ENCODE peak calls at places on chromosomes 16 and 17, in nine cellular contexts. Z is iPS-NIHi11; V is T-cell; T is NCI-H510A; H is NCI-H1092; N is upper lobe of right lung; E is stimulated activated CD4-positive, alpha-beta T cell treated with anti-CD3 and anti-CD28 coated beads, Interleukin-4, amount 100 ng/mL, for 48 hours; F is aorta; C is activated T-helper 1 cell treated with Interleukin-2 at 50 U/mL for 16 hours. M is an unnamed sample.

GRCh38 chr16:66878067-66878466 is 2.2 kb upstream of the PDP2 start:
- DNase-seq in Z (no peak), V (no peak), T (no peak), H (no peak), N (no peak), E (peak; percentile 74), F (no peak), C (no peak), M (no peak)

GRCh38 chr17:74245818-74246204 is 28.2 kb upstream of the DNAI2 start:
- DNase-seq in Z (no peak), V (no peak), T (no peak), H (no peak), N (no peak), E (no peak), F (peak; percentile 68), C (no peak), M (no peak)

GRCh38 chr16:84913315-84913714 is 93.5 kb downstream of the CRISPLD2 start:
- DNase-seq in Z (no peak), V (no peak), T (peak; percentile 30), H (peak; percentile 24), N (no peak), E (no peak), F (peak; percentile 26), C (no peak), M (no peak)

GRCh38 chr17:32445075-32445427 is 741 bp downstream of the PSMD11 start:
- DNase-seq in Z (peak; percentile 34), V (no peak), T (no peak), H (no peak), N (no peak), E (peak; percentile 19), F (peak; percentile 50), C (no peak), M (no peak)

GRCh38 chr17:73255671-73256181 is 6.0 kb downstream of the CPSF4L start:
- DNase-seq in Z (peak; percentile 87), V (peak; percentile 37), T (peak; percentile 35), H (peak; percentile 25), N (no peak), E (peak; percentile 38), F (no peak), C (peak; percentile 27), M (peak; percentile 56)

GRCh38 chr17:30854146-30854545 is 22.4 kb downstream of the ATAD5 start:
- DNase-seq in Z (no peak), V (no peak), T (no peak), H (no peak), N (no peak), E (no peak), F (no peak), C (no peak), M (no peak)

GRCh38 chr16:69112285-69113129 is 7.1 kb downstream of the HAS3 start:
- DNase-seq in Z (peak; percentile 90), V (peak; percentile 32), T (no peak), H (no peak), N (peak; percentile 82), E (peak; percentile 51), F (peak; percentile 69), C (no peak), M (peak; percentile 51)

GRCh38 chr16:68445458-68445857 is 2.9 kb downstream of the SMPD3 start:
- DNase-seq in Z (peak; percentile 66), V (no peak), T (peak; percentile 31), H (peak; percentile 88), N (no peak), E (peak; percentile 41), F (peak; percentile 51), C (no peak), M (no peak)

GRCh38 chr16:68425498-68426354 is 22.6 kb downstream of the SMPD3 start:
- DNase-seq in Z (no peak), V (no peak), T (no peak), H (no peak), N (no peak), E (no peak), F (no peak), C (no peak), M (no peak)

GRCh38 chr17:73503560-73503959 is 140.7 kb downstream of the SDK2 start:
- DNase-seq in Z (no peak), V (no peak), T (no peak), H (no peak), N (no peak), E (no peak), F (no peak), C (no peak), M (no peak)

GRCh38 chr16:30910427-30911029 is 12.8 kb upstream of the FBXL19 start:
- DNase-seq in Z (peak; percentile 61), V (no peak), T (no peak), H (no peak), N (no peak), E (no peak), F (no peak), C (no peak), M (no peak)

GRCh38 chr16:35598696-35599332 is 2139.4 kb downstream of the TP53TG3F start:
- DNase-seq in Z (peak; percentile 25), V (no peak), T (no peak), H (no peak), N (no peak), E (no peak), F (no peak), C (no peak), M (no peak)

GRCh38 chr16:55257971-55258613 is 65.9 kb upstream of the IRX6 start:
- DNase-seq in Z (peak; percentile 75), V (peak; percentile 24), T (no peak), H (no peak), N (peak; percentile 86), E (peak; percentile 32), F (peak; percentile 66), C (peak; percentile 7), M (peak; percentile 9)

GRCh38 chr17:71383111-71383510 is 737.7 kb upstream of the SOX9 start:
- DNase-seq in Z (no peak), V (no peak), T (no peak), H (no peak), N (no peak), E (no peak), F (no peak), C (no peak), M (no peak)

GRCh38 chr17:79391808-79392233 is 219.0 kb downstream of the RBFOX3 start:
- DNase-seq in Z (peak; percentile 90), V (peak; percentile 54), T (peak; percentile 28), H (peak; percentile 47), N (peak; percentile 82), E (peak; percentile 46), F (peak; percentile 76), C (peak; percentile 26), M (peak; percentile 66)

GRCh38 chr17:65487161-65487560 is 74.3 kb downstream of the AXIN2 start:
- DNase-seq in Z (no peak), V (no peak), T (no peak), H (no peak), N (no peak), E (no peak), F (no peak), C (no peak), M (no peak)

GRCh38 chr16:77496934-77497333 is 62.1 kb upstream of the ADAMTS18 start:
- DNase-seq in Z (no peak), V (no peak), T (no peak), H (no peak), N (no peak), E (no peak), F (no peak), C (no peak), M (no peak)

GRCh38 chr17:17204041-17204591 is 2.0 kb downstream of the PLD6 start:
- DNase-seq in Z (no peak), V (no peak), T (no peak), H (no peak), N (no peak), E (no peak), F (peak; percentile 74), C (no peak), M (no peak)

GRCh38 chr17:62671553-62671952 is 44.1 kb downstream of the MRC2 start:
- DNase-seq in Z (no peak), V (no peak), T (peak; percentile 90), H (peak; percentile 21), N (no peak), E (no peak), F (peak; percentile 54), C (no peak), M (no peak)

GRCh38 chr16:29674188-29674587 is 4.8 kb upstream of the QPRT start:
- DNase-seq in Z (no peak), V (no peak), T (no peak), H (peak; percentile 37), N (peak; percentile 73), E (no peak), F (no peak), C (no peak), M (no peak)

GRCh38 chr17:1649844-1650409 is at the start of gene RILP:
- DNase-seq in Z (peak; percentile 82), V (no peak), T (no peak), H (no peak), N (peak; percentile 95), E (no peak), F (peak; percentile 80), C (no peak), M (no peak)

GRCh38 chr16:64925166-64925565 is 196.7 kb downstream of the CDH11 start:
- DNase-seq in Z (no peak), V (no peak), T (no peak), H (no peak), N (no peak), E (no peak), F (no peak), C (no peak), M (no peak)

GRCh38 chr17:65723356-65723928 is 162.0 kb upstream of the AXIN2 start:
- DNase-seq in Z (no peak), V (no peak), T (no peak), H (no peak), N (no peak), E (no peak), F (no peak), C (no peak), M (no peak)

GRCh38 chr16:65782537-65783290 is 583.8 kb upstream of the CDH5 start:
- DNase-seq in Z (no peak), V (no peak), T (no peak), H (peak; percentile 0), N (no peak), E (no peak), F (peak; percentile 61), C (no peak), M (no peak)

GRCh38 chr16:25066426-25066746 is 45.2 kb upstream of the LCMT1 start:
- DNase-seq in Z (peak; percentile 9), V (no peak), T (no peak), H (no peak), N (no peak), E (no peak), F (no peak), C (no peak), M (no peak)

GRCh38 chr16:72972878-72973571 is 74.9 kb downstream of the ZFHX3 start:
- DNase-seq in Z (no peak), V (no peak), T (no peak), H (no peak), N (no peak), E (no peak), F (no peak), C (no peak), M (no peak)

GRCh38 chr17:57337390-57337789 is 81.1 kb downstream of the MSI2 start:
- DNase-seq in Z (no peak), V (no peak), T (no peak), H (peak; percentile 91), N (no peak), E (no peak), F (no peak), C (no peak), M (no peak)

GRCh38 chr16:29810699-29811169 is 1.3 kb upstream of the PRRT2 start:
- DNase-seq in Z (no peak), V (no peak), T (no peak), H (no peak), N (no peak), E (no peak), F (no peak), C (no peak), M (no peak)

GRCh38 chr16:72927199-72928088 is 120.5 kb downstream of the ZFHX3 start:
- DNase-seq in Z (no peak), V (no peak), T (peak; percentile 67), H (peak; percentile 14), N (peak; percentile 83), E (no peak), F (no peak), C (no peak), M (no peak)

GRCh38 chr16:57867000-57867561 is 64.8 kb upstream of the KIFC3 start:
- DNase-seq in Z (no peak), V (no peak), T (peak; percentile 85), H (peak; percentile 60), N (no peak), E (no peak), F (no peak), C (no peak), M (no peak)

GRCh38 chr16:74076568-74076967 is 220.0 kb upstream of the PSMD7 start:
- DNase-seq in Z (peak; percentile 31), V (no peak), T (no peak), H (no peak), N (no peak), E (no peak), F (no peak), C (no peak), M (no peak)